ENCODE peak calls at places on chromosomes 2 and 18, in nine cellular contexts. Q, E, P, W, R, S, M, Z and J are unnamed samples.
A peak's percentile ranks its signal among the peaks of the same experiment; 100 is the strongest.

GRCh38 chr2:226578373-226578772 is 221.2 kb downstream of the IRS1 start:
- DNase-seq in Q (no peak), E (no peak), P (no peak), W (no peak), R (no peak), S (no peak), M (no peak), Z (no peak), J (no peak)

GRCh38 chr2:61210332-61210981 is 48.5 kb downstream of the C2orf74 start:
- DNase-seq in Q (no peak), E (no peak), P (no peak), W (no peak), R (no peak), S (peak; percentile 82), M (no peak), Z (no peak), J (no peak)

GRCh38 chr2:239532859-239533258 is 132.0 kb upstream of the HDAC4 start:
- DNase-seq in Q (no peak), E (no peak), P (no peak), W (no peak), R (peak; percentile 37), S (no peak), M (no peak), Z (no peak), J (no peak)

GRCh38 chr2:88011011-88011410 is 5.3 kb downstream of the RNU2-63P start:
- DNase-seq in Q (no peak), E (no peak), P (no peak), W (no peak), R (no peak), S (no peak), M (no peak), Z (no peak), J (no peak)

GRCh38 chr2:232363784-232364615 is 14.6 kb upstream of the ALPP start:
- DNase-seq in Q (no peak), E (no peak), P (no peak), W (peak; percentile 58), R (peak; percentile 46), S (peak; percentile 27), M (no peak), Z (no peak), J (peak; percentile 50)

GRCh38 chr2:239638376-239638775 is 237.6 kb upstream of the HDAC4 start:
- DNase-seq in Q (no peak), E (no peak), P (no peak), W (no peak), R (no peak), S (no peak), M (no peak), Z (no peak), J (no peak)

GRCh38 chr2:167438206-167438605 is 549.9 kb downstream of the XIRP2 start:
- DNase-seq in Q (no peak), E (no peak), P (no peak), W (no peak), R (no peak), S (peak; percentile 78), M (no peak), Z (no peak), J (no peak)

GRCh38 chr18:8788503-8789429 is 83.4 kb downstream of the MTCL1 start:
- DNase-seq in Q (no peak), E (no peak), P (no peak), W (no peak), R (no peak), S (peak; percentile 28), M (no peak), Z (no peak), J (no peak)

GRCh38 chr2:232473467-232473890 is 14.2 kb downstream of the ECEL1 start:
- DNase-seq in Q (no peak), E (no peak), P (peak; percentile 88), W (no peak), R (peak; percentile 61), S (peak; percentile 58), M (no peak), Z (no peak), J (no peak)

GRCh38 chr2:218805627-218806026 is 23.7 kb downstream of the CYP27A1 start:
- DNase-seq in Q (no peak), E (no peak), P (no peak), W (no peak), R (no peak), S (peak; percentile 48), M (no peak), Z (no peak), J (no peak)

GRCh38 chr2:115910270-115910669 is 1467.8 kb downstream of the DPP10 start:
- DNase-seq in Q (no peak), E (no peak), P (peak; percentile 25), W (no peak), R (no peak), S (no peak), M (no peak), Z (no peak), J (no peak)

GRCh38 chr2:10498525-10499274 is 50.6 kb upstream of the ODC1 start:
- DNase-seq in Q (no peak), E (no peak), P (no peak), W (no peak), R (no peak), S (no peak), M (no peak), Z (no peak), J (no peak)

GRCh38 chr2:222561817-222562424 is 94.0 kb downstream of the FARSB start:
- DNase-seq in Q (peak; percentile 41), E (peak; percentile 44), P (peak; percentile 60), W (peak; percentile 70), R (no peak), S (peak; percentile 71), M (peak; percentile 39), Z (no peak), J (peak; percentile 73)

GRCh38 chr2:151439127-151439526 is 29.4 kb downstream of the RIF1 start:
- DNase-seq in Q (no peak), E (no peak), P (no peak), W (no peak), R (no peak), S (no peak), M (no peak), Z (no peak), J (no peak)

GRCh38 chr2:187544371-187545080 is 9.7 kb downstream of the TFPI start:
- DNase-seq in Q (no peak), E (no peak), P (no peak), W (no peak), R (peak; percentile 72), S (no peak), M (peak; percentile 59), Z (no peak), J (no peak)

DNA sequence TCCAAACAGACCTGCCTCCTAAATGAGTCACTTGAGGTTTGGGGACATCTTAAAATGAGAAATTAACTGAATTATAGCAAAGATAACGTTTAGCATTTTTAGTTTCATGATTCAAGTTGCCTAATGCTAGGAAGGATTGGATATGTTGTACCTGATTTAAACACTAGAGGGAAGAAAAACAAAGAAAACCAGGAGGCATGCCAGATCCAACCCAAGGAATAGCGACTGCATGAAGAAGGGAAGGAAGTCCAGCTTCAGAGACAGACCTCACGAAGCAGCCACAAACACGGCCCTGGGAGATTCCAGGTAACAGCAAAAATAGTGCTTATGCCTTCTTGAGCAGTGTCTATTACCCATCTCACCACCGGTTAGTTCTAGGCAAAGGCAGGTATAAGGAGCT is 499.9 kb upstream of the SPHKAP start:
- DNase-seq in Q (no peak), E (peak; percentile 39), P (no peak), W (no peak), R (no peak), S (peak; percentile 81), M (peak; percentile 34), Z (no peak), J (no peak)
- TF ChIP-seq CTCF in Q (peak; percentile 54), E (no peak), P (no peak), W (no peak), R (peak; percentile 50), S (peak; percentile 41), M (peak; percentile 25), Z (no peak), J (no peak)

DNA sequence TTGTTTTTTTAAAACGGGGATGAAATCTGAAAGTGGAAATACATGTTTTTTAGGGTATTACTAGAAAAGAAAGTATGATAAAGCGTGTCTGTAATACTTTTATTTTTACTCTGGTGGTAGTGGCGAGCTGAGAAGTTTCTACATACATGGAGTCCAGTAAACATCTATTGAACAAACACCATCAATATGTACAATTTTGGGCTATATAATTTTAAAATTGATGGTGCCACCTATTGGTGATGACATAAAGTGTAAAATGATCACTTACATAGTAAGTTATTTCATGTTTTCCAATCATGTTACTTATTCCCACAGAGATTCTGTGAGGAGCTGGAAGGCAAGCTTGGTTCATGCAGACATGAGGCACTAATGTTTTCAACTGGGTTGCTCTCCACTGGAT is 31.5 kb upstream of the NFE2L2 start:
- DNase-seq in Q (no peak), E (no peak), P (no peak), W (peak; percentile 50), R (no peak), S (peak; percentile 55), M (peak; percentile 13), Z (no peak), J (peak; percentile 54)
- TF ChIP-seq CTCF in Q (peak; percentile 27), E (no peak), P (no peak), W (peak; percentile 39), R (peak; percentile 48), S (no peak), M (peak; percentile 10), Z (peak; percentile 33), J (no peak)

GRCh38 chr18:48962857-48963554 is 12.2 kb upstream of the SMAD7 start:
- DNase-seq in Q (no peak), E (no peak), P (no peak), W (no peak), R (no peak), S (no peak), M (no peak), Z (no peak), J (no peak)
- TF ChIP-seq CTCF in Q (no peak), E (no peak), P (peak; percentile 35), W (no peak), R (no peak), S (no peak), M (no peak), Z (no peak), J (no peak)

GRCh38 chr2:234606906-234607305 is 110.0 kb upstream of the ARL4C start:
- DNase-seq in Q (no peak), E (no peak), P (peak; percentile 78), W (no peak), R (no peak), S (no peak), M (no peak), Z (no peak), J (no peak)

GRCh38 chr2:234615643-234616356 is 118.9 kb upstream of the ARL4C start:
- DNase-seq in Q (no peak), E (no peak), P (no peak), W (no peak), R (no peak), S (peak; percentile 38), M (no peak), Z (no peak), J (no peak)

GRCh38 chr2:234608946-234609345 is 112.1 kb upstream of the ARL4C start:
- DNase-seq in Q (no peak), E (no peak), P (no peak), W (no peak), R (no peak), S (no peak), M (no peak), Z (no peak), J (no peak)

GRCh38 chr2:234607691-234608090 is 110.8 kb upstream of the ARL4C start:
- DNase-seq in Q (no peak), E (no peak), P (no peak), W (no peak), R (no peak), S (no peak), M (no peak), Z (no peak), J (no peak)

DNA sequence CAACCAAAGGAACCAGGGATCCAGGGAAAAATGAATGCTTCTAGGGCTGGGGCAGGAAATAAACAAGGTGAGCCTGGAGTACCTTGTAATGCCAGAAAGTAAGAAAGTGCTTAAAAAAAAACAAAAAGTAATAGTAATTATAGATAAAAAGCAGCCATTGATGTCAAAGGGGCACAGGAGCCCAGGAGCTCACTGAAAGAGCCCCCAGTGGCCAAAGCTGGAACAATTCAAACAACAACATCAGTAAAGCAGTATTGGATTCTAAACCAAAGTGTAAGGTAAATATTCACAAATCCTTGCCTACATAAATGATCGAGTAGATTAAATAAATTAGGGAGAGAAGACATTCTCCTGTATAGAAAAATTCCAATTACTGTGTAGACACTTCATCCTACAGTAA is 114.3 kb upstream of the ARL4C start:
- DNase-seq in Q (no peak), E (no peak), P (no peak), W (no peak), R (no peak), S (no peak), M (peak; percentile 8), Z (no peak), J (no peak)
- TF ChIP-seq CTCF in Q (peak; percentile 50), E (no peak), P (peak; percentile 34), W (peak; percentile 34), R (peak; percentile 21), S (peak; percentile 28), M (peak; percentile 55), Z (no peak), J (no peak)